ENCODE peak calls at places on chromosome 12, in six cellular contexts. S, M, R, G, X and O are unnamed samples.

GRCh38 chr12:120651821-120652220 is 11.4 kb downstream of the CABP1 start:
- DNase-seq in S (no peak), M (no peak), R (no peak), G (no peak), X (peak), O (no peak)

GRCh38 chr12:48968467-48968866 is 3.1 kb downstream of the WNT10B start:
- DNase-seq in S (no peak), M (no peak), R (no peak), G (no peak), X (no peak), O (no peak)

GRCh38 chr12:21183721-21184275 is 52.8 kb downstream of the SLCO1B1 start:
- DNase-seq in S (no peak), M (no peak), R (no peak), G (no peak), X (no peak), O (no peak)

GRCh38 chr12:57591567-57592325 is 754 bp downstream of the PIP4K2C start:
- DNase-seq in S (no peak), M (no peak), R (peak), G (no peak), X (peak), O (no peak)

GRCh38 chr12:6430124-6430989 is 14.4 kb upstream of the CD27 start:
- DNase-seq in S (peak), M (peak), R (peak), G (peak), X (peak), O (no peak)

GRCh38 chr12:57111046-57111698 is at the start of gene STAT6:
- DNase-seq in S (peak), M (no peak), R (peak), G (no peak), X (peak), O (peak)

GRCh38 chr12:106302401-106303201 is at the start of gene TCP11L2:
- DNase-seq in S (peak), M (no peak), R (peak), G (no peak), X (peak), O (peak)

GRCh38 chr12:53427905-53428594 is 4.4 kb downstream of the AMHR2 start:
- DNase-seq in S (no peak), M (peak), R (no peak), G (peak), X (peak), O (no peak)

GRCh38 chr12:130799051-130799450 is 40.0 kb downstream of the STX2 start:
- DNase-seq in S (no peak), M (no peak), R (no peak), G (no peak), X (no peak), O (no peak)

GRCh38 chr12:9248435-9248834 is 40.2 kb upstream of the PZP start:
- DNase-seq in S (no peak), M (no peak), R (no peak), G (no peak), X (no peak), O (no peak)

GRCh38 chr12:105960319-105961076 is 178.3 kb downstream of the NUAK1 start:
- DNase-seq in S (no peak), M (peak), R (peak), G (peak), X (peak), O (no peak)

GRCh38 chr12:47085815-47086252 is 6.1 kb upstream of the AMIGO2 start:
- DNase-seq in S (no peak), M (no peak), R (no peak), G (no peak), X (peak), O (no peak)

GRCh38 chr12:53751336-53752191 is at the start of gene CISTR:
- DNase-seq in S (peak), M (no peak), R (no peak), G (no peak), X (no peak), O (no peak)

GRCh38 chr12:101573743-101574142 is 21.0 kb upstream of the MYBPC1 start:
- DNase-seq in S (no peak), M (no peak), R (no peak), G (no peak), X (no peak), O (no peak)

GRCh38 chr12:49969027-49969426 is 3.7 kb upstream of the AQP6 start:
- DNase-seq in S (no peak), M (no peak), R (no peak), G (no peak), X (no peak), O (no peak)

GRCh38 chr12:68119724-68120211 is 39.8 kb downstream of the IFNG start:
- DNase-seq in S (no peak), M (no peak), R (no peak), G (no peak), X (no peak), O (peak)

GRCh38 chr12:38053655-38054464 is 262.7 kb upstream of the ALG10B start:
- DNase-seq in S (no peak), M (no peak), R (peak), G (no peak), X (no peak), O (no peak)

GRCh38 chr12:89648211-89648930 is 60.3 kb downstream of the ATP2B1 start:
- DNase-seq in S (no peak), M (no peak), R (no peak), G (no peak), X (no peak), O (no peak)

GRCh38 chr12:49094104-49094948 is at the start of gene DHH:
- DNase-seq in S (no peak), M (no peak), R (peak), G (no peak), X (no peak), O (no peak)

GRCh38 chr12:113005759-113006158 is 27.4 kb downstream of the OAS2 start:
- DNase-seq in S (no peak), M (no peak), R (no peak), G (no peak), X (peak), O (no peak)

DNA sequence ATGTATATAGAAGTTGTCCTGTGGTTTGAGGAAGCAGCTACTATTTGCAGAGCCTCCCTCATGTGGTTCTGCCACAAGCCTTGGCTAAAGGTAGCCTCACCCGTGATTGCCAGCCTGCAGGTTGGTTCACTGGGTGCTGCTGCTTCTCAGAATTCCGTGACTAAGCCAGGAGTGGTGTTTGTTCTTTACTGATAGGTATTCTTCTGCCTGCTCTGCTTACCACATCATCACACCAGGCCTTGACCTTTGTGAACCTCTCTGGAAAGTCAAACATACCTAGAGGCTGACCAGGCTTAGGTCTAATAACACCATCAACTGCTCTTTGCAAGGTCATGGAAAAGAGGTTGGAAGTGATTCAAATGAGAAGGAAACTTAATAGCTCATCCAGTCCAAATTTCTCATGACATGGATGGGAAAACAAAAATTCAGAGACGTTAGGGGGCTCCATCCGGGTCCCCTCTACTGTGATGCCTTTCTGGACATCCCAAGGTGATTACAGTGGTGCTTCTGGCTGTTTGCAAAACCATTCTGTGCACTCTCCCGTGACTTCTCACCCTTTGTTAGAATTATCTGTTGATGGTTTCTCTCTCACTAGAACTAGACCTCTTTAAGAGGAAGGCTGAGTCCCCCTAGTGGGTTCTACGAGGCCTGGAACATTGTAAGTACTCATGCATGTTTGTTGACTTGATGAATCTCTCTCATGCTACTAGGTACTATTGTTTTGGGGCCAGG is 8.5 kb upstream of the SOCS2 start:
- DNase-seq in S (no peak), M (no peak), R (no peak), G (no peak), X (peak), O (no peak)
- TF ChIP-seq CTCF in S (no peak), M (peak), R (no peak), G (peak), X (peak), O (peak)

GRCh38 chr12:110741371-110741770 is 1.3 kb downstream of the PPP1CC start:
- DNase-seq in S (no peak), M (no peak), R (no peak), G (no peak), X (no peak), O (no peak)

GRCh38 chr12:110739488-110739887 is 3.2 kb downstream of the PPP1CC start:
- DNase-seq in S (no peak), M (no peak), R (no peak), G (no peak), X (no peak), O (no peak)

GRCh38 chr12:110741795-110742717 is 635 bp downstream of the PPP1CC start:
- DNase-seq in S (no peak), M (no peak), R (peak), G (no peak), X (no peak), O (no peak)

GRCh38 chr12:110737532-110737931 is 5.2 kb downstream of the PPP1CC start:
- DNase-seq in S (no peak), M (no peak), R (no peak), G (no peak), X (no peak), O (no peak)

DNA sequence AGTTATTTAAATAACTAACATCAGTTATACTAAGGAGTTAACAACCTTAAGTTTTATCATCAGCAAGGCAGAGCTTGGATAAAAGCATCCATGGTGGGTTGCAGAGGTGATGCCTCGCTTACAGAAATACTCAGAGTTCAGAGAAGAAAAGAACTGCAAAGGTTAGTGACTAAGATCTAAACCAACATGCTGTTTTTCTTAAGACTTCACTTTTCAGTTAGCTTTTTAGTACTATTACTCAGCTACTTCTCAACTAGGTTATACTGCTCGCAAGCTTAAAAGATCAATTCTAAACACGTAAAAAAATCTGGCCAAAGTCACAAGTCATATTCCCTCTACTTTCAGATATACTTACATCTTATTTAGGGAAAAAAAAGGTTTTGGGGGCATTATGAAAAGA is 2.8 kb downstream of the PPP1CC start:
- DNase-seq in S (no peak), M (no peak), R (no peak), G (no peak), X (no peak), O (no peak)
- H3K4me3 ChIP-seq in S (no peak), M (no peak), R (no peak), G (no peak), X (peak), O (peak)

DNA sequence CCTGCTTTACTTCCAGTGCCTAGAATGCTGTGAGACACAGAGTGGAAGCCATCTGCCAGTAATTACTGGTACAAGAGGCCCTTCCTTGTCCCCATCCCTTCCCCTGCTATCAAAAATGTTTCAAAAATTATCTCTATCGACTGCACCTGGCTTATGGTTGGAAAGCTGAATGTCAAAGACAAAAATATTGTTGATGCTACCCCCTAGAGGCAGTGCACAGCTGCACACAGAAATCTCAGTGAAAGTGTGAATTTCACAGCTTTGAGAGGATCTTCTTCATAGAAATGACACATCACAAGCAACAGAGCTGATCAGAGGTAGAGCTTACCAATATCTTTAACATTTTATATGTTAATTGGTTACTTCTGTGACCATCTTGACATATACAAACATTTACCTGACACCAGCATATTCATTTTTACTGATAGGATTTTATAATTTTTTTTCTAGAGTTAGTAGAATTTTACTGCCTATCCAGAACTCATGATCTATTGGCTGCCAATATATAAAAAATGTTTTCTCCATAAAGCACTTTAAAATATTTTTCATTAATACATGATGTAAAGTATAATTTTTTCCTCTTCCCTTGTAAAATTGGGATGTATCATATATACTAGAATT is 138.0 kb downstream of the AACS start:
- DNase-seq in S (no peak), M (no peak), R (no peak), G (no peak), X (no peak), O (no peak)
- TF ChIP-seq CTCF in S (no peak), M (peak), R (peak), G (peak), X (peak), O (peak)

DNA sequence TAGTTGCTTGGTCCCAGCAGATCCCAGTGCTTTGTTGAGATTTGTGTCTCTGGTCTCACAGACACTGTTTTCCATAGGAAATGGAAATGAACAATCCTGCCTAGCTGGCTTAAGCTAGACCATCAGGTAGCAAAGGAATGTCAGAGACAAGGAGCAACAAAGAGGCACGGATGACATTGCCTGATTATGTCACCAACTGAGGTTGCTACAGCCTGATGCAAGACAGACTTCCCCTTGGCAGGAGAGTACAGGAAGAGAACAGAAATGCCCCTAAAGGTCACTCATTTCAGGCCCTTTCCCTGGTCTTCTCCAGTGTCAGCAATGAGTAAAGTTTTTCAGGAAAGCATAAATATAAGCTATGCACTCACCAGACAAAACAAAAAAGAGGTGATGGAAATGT is 2.0 kb upstream of the PRB2 start:
- DNase-seq in S (no peak), M (no peak), R (no peak), G (no peak), X (no peak), O (no peak)
- H3K4me3 ChIP-seq in S (no peak), M (no peak), R (no peak), G (no peak), X (no peak), O (no peak)

GRCh38 chr12:126668961-126669360 is 1598.0 kb upstream of the TMEM132C start:
- DNase-seq in S (no peak), M (no peak), R (no peak), G (no peak), X (peak), O (no peak)

GRCh38 chr12:126667340-126667739 is 1599.6 kb upstream of the TMEM132C start:
- DNase-seq in S (no peak), M (peak), R (no peak), G (no peak), X (peak), O (no peak)

GRCh38 chr12:126668538-126668937 is 1598.4 kb upstream of the TMEM132C start:
- DNase-seq in S (no peak), M (peak), R (no peak), G (no peak), X (peak), O (no peak)

GRCh38 chr12:126663304-126664094 is 1598.3 kb downstream of the AACS start:
- DNase-seq in S (no peak), M (no peak), R (peak), G (no peak), X (no peak), O (no peak)
- TF ChIP-seq CTCF in S (no peak), M (peak), R (peak), G (no peak), X (peak), O (peak)

GRCh38 chr12:108701779-108702435 is 29.4 kb downstream of the CORO1C start:
- DNase-seq in S (no peak), M (no peak), R (no peak), G (no peak), X (peak), O (no peak)
- H3K4me3 ChIP-seq in S (no peak), M (no peak), R (no peak), G (no peak), X (peak), O (no peak)